ENCODE peak calls at places on chromosomes 6 and 20, in eight cellular contexts. C is CD8-positive, alpha-beta T cell; L is HFFc6; E is activated B cell treated with CpG ODN at 0.5 μM for 24 hours; X is stimulated activated CD4-positive, alpha-beta T cell treated with anti-CD3 and anti-CD28 coated beads, Interleukin-4, amount 100 ng/mL, for 48 hours; Q is AG10803; I is MM.1S; K is naive B cell. H is an unnamed sample.

GRCh38 chr20:39855799-39856198 is 833.2 kb downstream of the MAFB start:
- DNase-seq in Q (no peak), K (no peak), E (no peak), L (no peak), C (no peak), I (no peak), X (no peak), H (no peak)

GRCh38 chr6:31067881-31068737 is 44.3 kb downstream of the C6orf15 start:
- DNase-seq in Q (no peak), E (no peak), X (no peak), K (no peak), L (no peak), C (no peak), I (no peak), H (no peak)

GRCh38 chr6:125789167-125789566 is 1.6 kb upstream of the NCOA7 start:
- DNase-seq in L (no peak), I (no peak), E (no peak), K (no peak), C (no peak), Q (no peak), X (no peak), H (no peak)

GRCh38 chr20:52892023-52892422 is 80.1 kb upstream of the TSHZ2 start:
- DNase-seq in K (no peak), L (no peak), Q (no peak), C (no peak), I (no peak), E (no peak), X (no peak), H (no peak)

GRCh38 chr20:56323656-56324055 is 35.1 kb upstream of the FAM210B start:
- DNase-seq in K (no peak), X (no peak), Q (peak), C (no peak), L (no peak), I (no peak), E (no peak), H (no peak)

GRCh38 chr20:20212675-20213096 is 155.2 kb upstream of the INSM1 start:
- DNase-seq in C (no peak), E (no peak), L (no peak), Q (no peak), K (no peak), X (no peak), I (no peak), H (peak)

GRCh38 chr6:2741756-2742155 is 9.0 kb downstream of the MYLK4 start:
- DNase-seq in E (no peak), L (no peak), C (no peak), K (no peak), X (no peak), Q (no peak), I (no peak), H (no peak)

GRCh38 chr6:70685494-70686180 is 18.0 kb downstream of the SMAP1 start:
- DNase-seq in E (no peak), Q (no peak), L (no peak), I (no peak), K (no peak), X (no peak), C (no peak), H (no peak)

GRCh38 chr20:79565-79964 is 7.9 kb upstream of the DEFB125 start:
- DNase-seq in E (no peak), L (no peak), Q (no peak), C (no peak), K (no peak), I (no peak), X (no peak), H (no peak)

GRCh38 chr20:41392871-41393704 is 26.5 kb upstream of the EMILIN3 start:
- DNase-seq in Q (no peak), L (no peak), E (no peak), K (no peak), C (no peak), I (no peak), X (no peak), H (peak)

GRCh38 chr6:21742238-21742660 is 148.7 kb downstream of the SOX4 start:
- DNase-seq in L (peak), K (no peak), E (no peak), X (no peak), C (no peak), Q (peak), I (no peak), H (no peak)

GRCh38 chr6:64012351-64013060 is 376.9 kb downstream of the PHF3 start:
- DNase-seq in X (no peak), Q (peak), K (no peak), E (no peak), I (peak), C (no peak), L (no peak), H (no peak)

GRCh38 chr6:136784910-136785746 is 7.1 kb downstream of the MAP3K5 start:
- DNase-seq in I (no peak), X (peak), C (no peak), Q (no peak), L (no peak), E (no peak), K (peak), H (peak)

GRCh38 chr6:11007715-11008608 is 36.1 kb downstream of the ELOVL2 start:
- DNase-seq in I (no peak), C (no peak), L (peak), Q (no peak), E (no peak), K (no peak), X (no peak), H (no peak)

GRCh38 chr20:62225820-62226635 is 6.0 kb upstream of the HRH3 start:
- DNase-seq in E (no peak), K (no peak), I (no peak), C (no peak), Q (no peak), X (no peak), L (no peak), H (no peak)

GRCh38 chr6:41524634-41525011 is 21.6 kb upstream of the FOXP4 start:
- DNase-seq in C (no peak), L (no peak), I (no peak), Q (no peak), E (no peak), K (no peak), X (no peak), H (no peak)

GRCh38 chr6:12371151-12371550 is 81.0 kb downstream of the EDN1 start:
- DNase-seq in E (no peak), C (no peak), K (no peak), L (no peak), X (no peak), I (no peak), Q (no peak), H (no peak)

GRCh38 chr6:136181858-136182257 is 68.3 kb downstream of the MTFR2 start:
- DNase-seq in C (no peak), Q (no peak), L (no peak), E (no peak), I (no peak), X (no peak), K (no peak), H (no peak)

GRCh38 chr6:119495230-119495683 is 145.7 kb upstream of the MAN1A1 start:
- DNase-seq in E (no peak), K (no peak), Q (no peak), X (no peak), C (no peak), L (no peak), I (no peak), H (peak)

GRCh38 chr6:106747139-106747538 is 117.8 kb downstream of the QRSL1 start:
- DNase-seq in Q (no peak), E (no peak), X (no peak), L (no peak), I (no peak), K (no peak), C (no peak), H (no peak)

H was measured in heart left ventricle.